ENCODE peak calls at places on chromosomes 13 and 19, in seven cellular contexts. One of them, this sample, is unnamed.

GRCh38 chr13:111976474-111977183 is 90.3 kb upstream of the SOX1 start:
- DNase-seq in AML-193: no peak
- DNase-seq in anterior cingulate cortex: no peak
- DNase-seq in RWPE2: no peak
- DNase-seq in neural progenitor cell: no peak
- DNase-seq in left cardiac atrium: no peak
- DNase-seq in lower leg skin: no peak
- DNase-seq in this sample: no peak

GRCh38 chr19:6769006-6769637 is 1.9 kb upstream of the SH2D3A start:
- DNase-seq in AML-193: peak; percentile 18
- DNase-seq in anterior cingulate cortex: no peak
- DNase-seq in RWPE2: no peak
- DNase-seq in neural progenitor cell: peak; percentile 64
- DNase-seq in left cardiac atrium: no peak
- DNase-seq in lower leg skin: no peak
- DNase-seq in this sample: no peak

GRCh38 chr13:112903606-112904195 is 65.3 kb upstream of the MCF2L start:
- DNase-seq in AML-193: no peak
- DNase-seq in anterior cingulate cortex: no peak
- DNase-seq in RWPE2: peak; percentile 41
- DNase-seq in neural progenitor cell: no peak
- DNase-seq in left cardiac atrium: no peak
- DNase-seq in lower leg skin: no peak
- DNase-seq in this sample: no peak

GRCh38 chr13:94706101-94706853 is 6.1 kb downstream of the SOX21 start:
- DNase-seq in AML-193: no peak
- DNase-seq in anterior cingulate cortex: no peak
- DNase-seq in RWPE2: no peak
- DNase-seq in neural progenitor cell: peak; percentile 73
- DNase-seq in left cardiac atrium: no peak
- DNase-seq in lower leg skin: no peak
- DNase-seq in this sample: no peak

GRCh38 chr19:1455336-1456120 is 5.6 kb downstream of the APC2 start:
- DNase-seq in AML-193: peak; percentile 19
- DNase-seq in anterior cingulate cortex: no peak
- DNase-seq in RWPE2: no peak
- DNase-seq in neural progenitor cell: peak; percentile 70
- DNase-seq in left cardiac atrium: peak; percentile 56
- DNase-seq in lower leg skin: peak; percentile 40
- DNase-seq in this sample: no peak

GRCh38 chr13:111460548-111461444 is 140.4 kb downstream of the TEX29 start:
- DNase-seq in AML-193: no peak
- DNase-seq in anterior cingulate cortex: no peak
- DNase-seq in RWPE2: no peak
- DNase-seq in neural progenitor cell: peak; percentile 80
- DNase-seq in left cardiac atrium: no peak
- DNase-seq in lower leg skin: no peak
- DNase-seq in this sample: no peak

GRCh38 chr13:23770428-23770827 is 118.8 kb downstream of the MIPEP start:
- DNase-seq in AML-193: no peak
- DNase-seq in anterior cingulate cortex: no peak
- DNase-seq in RWPE2: no peak
- DNase-seq in neural progenitor cell: no peak
- DNase-seq in left cardiac atrium: no peak
- DNase-seq in lower leg skin: no peak
- DNase-seq in this sample: no peak

GRCh38 chr19:33407140-33407551 is 33.6 kb downstream of the CEBPG start:
- DNase-seq in AML-193: no peak
- DNase-seq in anterior cingulate cortex: no peak
- DNase-seq in RWPE2: peak; percentile 47
- DNase-seq in neural progenitor cell: no peak
- DNase-seq in left cardiac atrium: no peak
- DNase-seq in lower leg skin: no peak
- DNase-seq in this sample: no peak

GRCh38 chr13:64266024-64266423 is 2850.4 kb upstream of the PCDH20 start:
- DNase-seq in AML-193: no peak
- DNase-seq in anterior cingulate cortex: no peak
- DNase-seq in RWPE2: no peak
- DNase-seq in neural progenitor cell: no peak
- DNase-seq in left cardiac atrium: no peak
- DNase-seq in lower leg skin: no peak
- DNase-seq in this sample: no peak

GRCh38 chr19:32358311-32358710 is 12.9 kb downstream of the ZNF507 start:
- DNase-seq in AML-193: no peak
- DNase-seq in anterior cingulate cortex: no peak
- DNase-seq in RWPE2: no peak
- DNase-seq in neural progenitor cell: no peak
- DNase-seq in left cardiac atrium: no peak
- DNase-seq in lower leg skin: no peak
- DNase-seq in this sample: no peak

GRCh38 chr19:8698433-8699063 is at the start of gene ACTL9:
- DNase-seq in AML-193: no peak
- DNase-seq in anterior cingulate cortex: no peak
- DNase-seq in RWPE2: no peak
- DNase-seq in neural progenitor cell: no peak
- DNase-seq in left cardiac atrium: no peak
- DNase-seq in lower leg skin: no peak
- DNase-seq in this sample: no peak

GRCh38 chr13:51501592-51502205 is 48.9 kb upstream of the INTS6 start:
- DNase-seq in AML-193: peak; percentile 31
- DNase-seq in anterior cingulate cortex: no peak
- DNase-seq in RWPE2: no peak
- DNase-seq in neural progenitor cell: no peak
- DNase-seq in left cardiac atrium: no peak
- DNase-seq in lower leg skin: no peak
- DNase-seq in this sample: no peak

GRCh38 chr13:22926176-22927007 is 254.4 kb upstream of the SGCG start:
- DNase-seq in AML-193: no peak
- DNase-seq in anterior cingulate cortex: no peak
- DNase-seq in RWPE2: no peak
- DNase-seq in neural progenitor cell: peak; percentile 27
- DNase-seq in left cardiac atrium: peak; percentile 87
- DNase-seq in lower leg skin: peak; percentile 73
- DNase-seq in this sample: no peak

GRCh38 chr13:32585625-32586021 is 629 bp upstream of the PDS5B start:
- DNase-seq in AML-193: peak; percentile 21
- DNase-seq in anterior cingulate cortex: no peak
- DNase-seq in RWPE2: no peak
- DNase-seq in neural progenitor cell: peak; percentile 44
- DNase-seq in left cardiac atrium: no peak
- DNase-seq in lower leg skin: no peak
- DNase-seq in this sample: no peak

GRCh38 chr19:39617745-39618144 is 15.4 kb downstream of the LGALS13 start:
- DNase-seq in AML-193: no peak
- DNase-seq in anterior cingulate cortex: no peak
- DNase-seq in RWPE2: no peak
- DNase-seq in neural progenitor cell: no peak
- DNase-seq in left cardiac atrium: no peak
- DNase-seq in lower leg skin: no peak
- DNase-seq in this sample: no peak

GRCh38 chr13:40578055-40578454 is 88.4 kb downstream of the FOXO1 start:
- DNase-seq in AML-193: no peak
- DNase-seq in anterior cingulate cortex: no peak
- DNase-seq in RWPE2: no peak
- DNase-seq in neural progenitor cell: no peak
- DNase-seq in left cardiac atrium: no peak
- DNase-seq in lower leg skin: no peak
- DNase-seq in this sample: no peak

This sample was measured in omental fat pad.